ENCODE peak calls at places on chromosomes 11 and 22, in nine cellular contexts. L, G, W, V, R, C, U, K and Q are unnamed samples.

GRCh38 chr22:37165066-37165465 is 15.3 kb upstream of the IL2RB start:
- DNase-seq in C (no peak), V (no peak), G (no peak), L (no peak), K (no peak), U (no peak), W (no peak), R (no peak), Q (no peak)

GRCh38 chr11:64954201-64954600 is 17.7 kb downstream of the MAJIN start:
- DNase-seq in V (no peak), C (no peak), G (no peak), U (no peak), K (no peak), R (no peak), L (no peak), W (no peak), Q (no peak)

GRCh38 chr22:26172389-26172990 is 3.2 kb downstream of the SEZ6L start:
- DNase-seq in W (peak; percentile 6), R (peak; percentile 16), C (peak; percentile 27), G (peak; percentile 56), V (peak; percentile 45), K (peak; percentile 69), L (no peak), U (no peak), Q (peak; percentile 68)

GRCh38 chr11:126231725-126232459 is 20.3 kb downstream of the FAM118B start:
- DNase-seq in L (no peak), G (no peak), K (no peak), V (no peak), C (peak; percentile 70), R (no peak), U (no peak), W (no peak), Q (no peak)

GRCh38 chr22:24232725-24233124 is 12.2 kb downstream of the GGT5 start:
- DNase-seq in V (no peak), W (no peak), U (no peak), C (no peak), L (no peak), G (no peak), R (no peak), K (no peak), Q (no peak)

GRCh38 chr11:60169264-60169915 is 13.5 kb downstream of the MS4A6A start:
- DNase-seq in R (peak; percentile 6), V (no peak), U (peak; percentile 38), K (no peak), C (peak; percentile 58), L (no peak), G (peak; percentile 31), W (no peak), Q (no peak)

GRCh38 chr22:19820880-19821522 is 33.7 kb downstream of the GNB1L start:
- DNase-seq in W (no peak), G (no peak), C (no peak), V (peak; percentile 8), L (peak; percentile 15), R (no peak), K (peak; percentile 39), U (no peak), Q (no peak)

GRCh38 chr11:8040921-8041285 is 40.1 kb upstream of the TUB start:
- DNase-seq in K (peak; percentile 10), W (no peak), V (peak; percentile 4), U (no peak), R (no peak), C (no peak), G (no peak), L (no peak), Q (no peak)

GRCh38 chr11:48087422-48087821 is 107.1 kb downstream of the PTPRJ start:
- DNase-seq in W (no peak), L (no peak), V (no peak), C (no peak), K (no peak), U (no peak), R (no peak), G (no peak), Q (no peak)

GRCh38 chr11:94144664-94145063 is 16.0 kb downstream of the PANX1 start:
- DNase-seq in K (no peak), U (no peak), R (no peak), W (no peak), V (no peak), G (no peak), C (no peak), L (no peak), Q (no peak)

GRCh38 chr22:36865346-36865745 is 4.5 kb downstream of the NCF4 start:
- DNase-seq in K (peak; percentile 66), G (no peak), C (peak; percentile 30), U (no peak), L (no peak), V (no peak), W (no peak), R (no peak), Q (no peak)